ENCODE peak calls at places on chromosomes 1 and 21, in ten cellular contexts. D is NB4; A is H9; E is MM.1S; Q is M059J; Y is NCI-H1092; G is activated CD4-positive, alpha-beta T cell treated with anti-CD3 and anti-CD28 coated beads, Interleukin-2, amount 10 ng/mL, durations not matched to agents 7 days and 5 days; U is GM12865; T is fibroblast of the aortic adventitia; F is HCEC 1CT. O is an unnamed sample.

GRCh38 chr1:20358761-20359263 is 68.1 kb downstream of the VWA5B1 start:
- DNase-seq in D (no peak), A (peak; percentile 38), E (no peak), Q (peak; percentile 65), Y (peak; percentile 76), G (no peak), U (no peak), T (peak; percentile 58), F (peak; percentile 46), O (peak; percentile 94)

GRCh38 chr1:226825037-226825745 is 45.2 kb upstream of the PSEN2 start:
- DNase-seq in D (no peak), A (no peak), E (no peak), Q (no peak), Y (no peak), G (no peak), U (peak; percentile 58), T (no peak), F (no peak), O (no peak)

GRCh38 chr1:1923681-1924000 is 4.6 kb upstream of the TMEM52 start:
- DNase-seq in D (no peak), A (peak; percentile 37), E (no peak), Q (no peak), Y (no peak), G (no peak), U (no peak), T (no peak), F (no peak), O (no peak)

GRCh38 chr1:53349968-53350852 is 22.3 kb upstream of the LRP8 start:
- DNase-seq in D (no peak), A (peak; percentile 32), E (no peak), Q (no peak), Y (no peak), G (no peak), U (no peak), T (no peak), F (no peak), O (no peak)

GRCh38 chr1:168806955-168807354 is 77.9 kb upstream of the DPT start:
- DNase-seq in D (no peak), A (no peak), E (no peak), Q (no peak), Y (no peak), G (no peak), U (no peak), T (no peak), F (no peak), O (no peak)

GRCh38 chr21:36768496-36768895 is 69.6 kb downstream of the SIM2 start:
- DNase-seq in D (no peak), A (no peak), E (no peak), Q (no peak), Y (no peak), G (no peak), U (no peak), T (no peak), F (no peak), O (no peak)

GRCh38 chr1:18010408-18010807 is 97.2 kb upstream of the IGSF21 start:
- DNase-seq in D (no peak), A (no peak), E (no peak), Q (no peak), Y (no peak), G (no peak), U (no peak), T (no peak), F (no peak), O (no peak)

GRCh38 chr21:19123525-19123924 is 719.9 kb upstream of the TMPRSS15 start:
- DNase-seq in D (no peak), A (no peak), E (no peak), Q (no peak), Y (no peak), G (no peak), U (no peak), T (no peak), F (no peak), O (no peak)

GRCh38 chr1:23394176-23394575 is 24.5 kb upstream of the ZNF436 start:
- DNase-seq in D (peak; percentile 42), A (no peak), E (no peak), Q (peak; percentile 95), Y (no peak), G (no peak), U (no peak), T (peak; percentile 96), F (peak; percentile 97), O (no peak)

GRCh38 chr1:1040004-1040991 is 20.4 kb downstream of the AGRN start:
- DNase-seq in D (peak; percentile 86), A (peak; percentile 93), E (no peak), Q (no peak), Y (no peak), G (peak; percentile 86), U (peak; percentile 86), T (peak; percentile 61), F (peak; percentile 67), O (peak; percentile 80)

O was measured in body of pancreas.